ENCODE peak calls at places on chromosomes 12 and 14, in nine cellular contexts. L, X, U, M, A, F, N, T and W are unnamed samples.

GRCh38 chr14:99242816-99243795 is 28.9 kb downstream of the BCL11B start:
- DNase-seq in L (no peak), X (no peak), U (peak), M (no peak), A (no peak), F (no peak), N (no peak), T (no peak), W (no peak)

GRCh38 chr12:121872546-121873223 is 14.0 kb upstream of the HPD start:
- DNase-seq in L (peak), X (peak), U (no peak), M (peak), A (peak), F (no peak), N (no peak), T (no peak), W (no peak)

GRCh38 chr12:100797246-100797645 is 2.7 kb downstream of the ANO4 start:
- DNase-seq in L (no peak), X (no peak), U (no peak), M (no peak), A (no peak), F (no peak), N (no peak), T (no peak), W (no peak)

GRCh38 chr12:91913651-91914050 is 232.0 kb downstream of the BTG1 start:
- DNase-seq in L (no peak), X (no peak), U (no peak), M (peak), A (no peak), F (no peak), N (no peak), T (no peak), W (no peak)

GRCh38 chr14:68649461-68650189 is 143.2 kb downstream of the ZFP36L1 start:
- DNase-seq in L (peak), X (no peak), U (no peak), M (peak), A (no peak), F (no peak), N (no peak), T (no peak), W (no peak)

GRCh38 chr12:8960185-8960584 is 10.7 kb upstream of the M6PR start:
- DNase-seq in L (no peak), X (no peak), U (no peak), M (no peak), A (no peak), F (no peak), N (no peak), T (no peak), W (no peak)

GRCh38 chr14:74549588-74549987 is 56.0 kb downstream of the ISCA2 start:
- DNase-seq in L (no peak), X (peak), U (peak), M (peak), A (no peak), F (no peak), N (no peak), T (no peak), W (no peak)

GRCh38 chr14:102822311-102822863 is 45.1 kb downstream of the TRAF3 start:
- DNase-seq in L (no peak), X (no peak), U (peak), M (peak), A (no peak), F (no peak), N (no peak), T (no peak), W (no peak)

GRCh38 chr12:112855375-112855774 is 51.4 kb upstream of the OAS1 start:
- DNase-seq in L (no peak), X (peak), U (no peak), M (no peak), A (no peak), F (peak), N (no peak), T (no peak), W (no peak)

GRCh38 chr14:80188571-80188970 is 22.7 kb downstream of the DIO2 start:
- DNase-seq in L (no peak), X (no peak), U (no peak), M (no peak), A (no peak), F (no peak), N (no peak), T (no peak), W (no peak)

GRCh38 chr12:19223695-19224094 is 94.2 kb downstream of the PLEKHA5 start:
- DNase-seq in L (peak), X (peak), U (no peak), M (peak), A (no peak), F (no peak), N (no peak), T (no peak), W (no peak)

GRCh38 chr12:108119126-108119973 is 9.7 kb upstream of the WSCD2 start:
- DNase-seq in L (no peak), X (no peak), U (no peak), M (no peak), A (no peak), F (no peak), N (no peak), T (no peak), W (peak)

GRCh38 chr14:102616318-102616717 is 23.9 kb downstream of the RCOR1 start:
- DNase-seq in L (no peak), X (no peak), U (no peak), M (no peak), A (no peak), F (no peak), N (no peak), T (no peak), W (no peak)

GRCh38 chr12:133220521-133220920 is 15.2 kb downstream of the ANHX start:
- DNase-seq in L (no peak), X (no peak), U (no peak), M (no peak), A (no peak), F (no peak), N (no peak), T (no peak), W (no peak)

GRCh38 chr14:64721391-64721791 is 17.2 kb downstream of the PLEKHG3 start:
- DNase-seq in L (peak), X (peak), U (no peak), M (peak), A (peak), F (no peak), N (no peak), T (no peak), W (no peak)

GRCh38 chr12:47412837-47413236 is 293.0 kb downstream of the RPAP3 start:
- DNase-seq in L (no peak), X (no peak), U (no peak), M (no peak), A (no peak), F (no peak), N (no peak), T (no peak), W (no peak)

GRCh38 chr12:10718279-10718821 is 4.8 kb downstream of the YBX3 start:
- DNase-seq in L (peak), X (peak), U (no peak), M (peak), A (peak), F (no peak), N (no peak), T (no peak), W (no peak)

GRCh38 chr12:80939231-80939950 is 1.7 kb upstream of the LIN7A start:
- DNase-seq in L (no peak), X (peak), U (no peak), M (peak), A (no peak), F (no peak), N (no peak), T (no peak), W (no peak)

GRCh38 chr12:54036620-54037359 is 3.9 kb downstream of the HOXC5 start:
- DNase-seq in L (no peak), X (no peak), U (no peak), M (peak), A (no peak), F (no peak), N (no peak), T (no peak), W (no peak)
- TF ChIP-seq CTCF in L (no peak), X (no peak), U (no peak), M (peak), A (no peak), F (no peak), N (no peak), T (no peak), W (no peak)

GRCh38 chr12:104632724-104633181 is 176.0 kb downstream of the CHST11 start:
- DNase-seq in L (peak), X (peak), U (no peak), M (peak), A (peak), F (no peak), N (peak), T (no peak), W (no peak)
- TF ChIP-seq CTCF in L (no peak), X (no peak), U (no peak), M (no peak), A (no peak), F (no peak), N (no peak), T (no peak), W (no peak)

DNA sequence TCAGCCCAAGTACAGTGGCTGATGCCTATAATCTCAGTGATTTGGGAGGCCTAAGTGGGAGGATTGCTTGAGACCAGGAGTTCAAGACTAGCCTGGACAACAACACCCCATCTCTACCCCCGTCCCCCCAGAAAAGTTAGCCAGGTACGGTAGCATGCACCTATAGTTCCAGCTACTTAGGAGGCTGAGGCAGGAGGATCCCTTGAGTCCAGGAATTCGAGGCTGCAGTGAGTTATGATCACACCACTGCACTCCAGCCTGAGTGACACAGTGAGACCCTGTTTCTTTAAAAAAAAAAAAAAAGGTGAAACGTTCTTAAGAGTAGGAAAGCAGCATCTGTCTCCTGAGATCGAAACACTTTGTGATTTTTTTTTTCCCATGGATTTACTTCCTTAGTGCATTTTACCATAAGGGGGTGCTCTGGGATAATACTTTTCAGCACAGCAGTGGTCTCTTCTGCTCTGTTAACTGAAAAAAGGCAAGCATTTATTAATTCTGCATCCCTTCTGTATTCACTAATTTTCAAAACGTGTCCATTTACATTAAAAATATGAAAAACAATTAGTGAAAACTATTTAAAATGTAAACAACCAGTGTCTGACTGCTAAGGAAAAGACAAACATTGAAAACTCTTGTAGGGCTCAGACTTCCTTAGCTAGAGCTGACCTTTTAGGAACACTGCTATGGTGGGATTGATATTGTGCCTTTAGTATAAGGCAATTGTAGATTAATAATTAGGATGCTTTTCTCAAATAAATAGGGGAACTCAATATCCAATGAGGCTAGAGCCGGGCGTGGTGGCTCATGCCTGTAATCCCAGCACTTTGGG is 31.2 kb upstream of the USP44 start:
- DNase-seq in L (peak), X (peak), U (no peak), M (peak), A (no peak), F (peak), N (no peak), T (no peak), W (no peak)
- TF ChIP-seq CTCF in L (peak), X (peak), U (no peak), M (peak), A (peak), F (peak), N (no peak), T (peak), W (no peak)

GRCh38 chr12:123938679-123939480 is 33.8 kb downstream of the CCDC92 start:
- DNase-seq in L (no peak), X (peak), U (peak), M (peak), A (no peak), F (no peak), N (peak), T (no peak), W (no peak)
- TF ChIP-seq CTCF in L (no peak), X (peak), U (peak), M (peak), A (peak), F (peak), N (peak), T (peak), W (peak)

DNA sequence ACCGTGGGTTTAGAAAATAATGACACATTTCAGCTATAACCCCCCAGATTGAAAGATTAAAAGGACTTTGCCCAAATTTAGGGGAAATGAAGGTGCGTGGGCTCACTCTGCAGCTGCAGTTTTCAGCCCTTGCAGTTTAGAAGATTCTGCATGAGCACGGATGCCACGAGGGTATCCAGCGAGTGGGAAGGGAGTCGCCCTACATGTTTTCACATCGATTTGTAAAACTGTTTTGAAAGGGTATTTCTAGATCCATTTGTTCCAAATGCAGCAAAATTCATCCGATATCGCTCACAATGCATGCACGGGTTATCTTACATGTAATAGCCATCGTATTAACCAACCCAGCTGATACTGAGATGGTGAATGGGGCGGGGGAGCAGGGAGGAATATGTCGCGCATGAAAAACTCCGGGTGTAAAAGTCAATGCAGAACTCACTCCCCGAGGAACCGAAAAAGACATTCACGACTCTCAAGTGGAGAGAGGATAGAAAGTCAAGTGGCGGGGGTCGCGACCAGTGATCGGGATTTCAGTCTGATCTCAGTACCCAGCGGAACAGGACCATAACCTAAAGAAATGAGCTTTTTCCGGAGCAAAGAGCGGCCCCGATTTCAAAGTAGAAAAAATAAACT is 4.9 kb upstream of the CCND2 start:
- DNase-seq in L (no peak), X (no peak), U (peak), M (no peak), A (no peak), F (no peak), N (no peak), T (no peak), W (no peak)
- TF ChIP-seq CTCF in L (no peak), X (no peak), U (no peak), M (no peak), A (no peak), F (no peak), N (no peak), T (no peak), W (no peak)

GRCh38 chr12:2641209-2641608 is 153.6 kb upstream of the FKBP4 start:
- DNase-seq in L (peak), X (peak), U (peak), M (peak), A (no peak), F (peak), N (peak), T (no peak), W (no peak)
- TF ChIP-seq CTCF in L (peak), X (peak), U (no peak), M (peak), A (peak), F (peak), N (peak), T (peak), W (peak)

DNA sequence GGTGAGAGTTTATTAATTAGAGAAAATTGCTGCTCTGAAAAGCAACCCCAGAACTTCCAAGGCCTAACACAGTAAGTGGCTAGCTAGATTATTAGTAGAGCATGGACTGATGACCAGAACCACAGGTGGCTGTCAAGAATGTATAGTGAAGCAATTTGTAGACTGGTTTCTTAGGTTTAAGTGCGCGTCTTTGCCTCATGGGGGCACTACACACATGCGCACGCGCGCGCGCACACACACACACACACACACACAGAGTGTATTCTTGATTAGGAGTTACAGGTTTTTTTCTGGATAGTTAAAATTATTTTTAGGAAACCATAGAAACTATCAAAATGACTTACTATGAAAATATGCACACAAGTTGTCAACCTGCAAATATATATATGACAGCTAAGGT is 66.5 kb downstream of the BHLHE41 start:
- DNase-seq in L (peak), X (no peak), U (peak), M (no peak), A (no peak), F (peak), N (no peak), T (no peak), W (no peak)
- TF ChIP-seq CTCF in L (no peak), X (peak), U (no peak), M (no peak), A (no peak), F (peak), N (no peak), T (peak), W (no peak)